ENCODE peak calls at places on chromosomes 2 and 18, in seven cellular contexts. One of them, this sample, is unnamed.

GRCh38 chr2:172921538-172922236 is 154.0 kb upstream of the MAP3K20 start:
- DNase-seq in right lobe of liver: no peak
- DNase-seq in body of pancreas: no peak
- DNase-seq in brain microvascular endothelial cell: peak; percentile 45
- DNase-seq in prostate gland: no peak
- DNase-seq in heart right ventricle: no peak
- DNase-seq in fibroblast of lung: peak; percentile 78
- DNase-seq in this sample: no peak

GRCh38 chr2:69779258-69779989 is 37.5 kb downstream of the ANXA4 start:
- DNase-seq in right lobe of liver: no peak
- DNase-seq in body of pancreas: no peak
- DNase-seq in brain microvascular endothelial cell: peak; percentile 29
- DNase-seq in prostate gland: no peak
- DNase-seq in heart right ventricle: no peak
- DNase-seq in fibroblast of lung: peak; percentile 64
- DNase-seq in this sample: no peak

GRCh38 chr2:43474273-43474672 is 121.6 kb downstream of the THADA start:
- DNase-seq in right lobe of liver: no peak
- DNase-seq in body of pancreas: no peak
- DNase-seq in brain microvascular endothelial cell: no peak
- DNase-seq in prostate gland: no peak
- DNase-seq in heart right ventricle: no peak
- DNase-seq in fibroblast of lung: no peak
- DNase-seq in this sample: no peak

GRCh38 chr2:240836781-240837467 is 16.9 kb upstream of the KIF1A start:
- DNase-seq in right lobe of liver: no peak
- DNase-seq in body of pancreas: peak; percentile 35
- DNase-seq in brain microvascular endothelial cell: no peak
- DNase-seq in prostate gland: no peak
- DNase-seq in heart right ventricle: peak; percentile 68
- DNase-seq in fibroblast of lung: peak; percentile 78
- DNase-seq in this sample: no peak

GRCh38 chr2:99448556-99448955 is 41.3 kb downstream of the REV1 start:
- DNase-seq in right lobe of liver: no peak
- DNase-seq in body of pancreas: no peak
- DNase-seq in brain microvascular endothelial cell: peak; percentile 14
- DNase-seq in prostate gland: no peak
- DNase-seq in heart right ventricle: no peak
- DNase-seq in fibroblast of lung: peak; percentile 77
- DNase-seq in this sample: no peak

GRCh38 chr2:233244818-233245217 is 6.7 kb upstream of the ATG16L1 start:
- DNase-seq in right lobe of liver: no peak
- DNase-seq in body of pancreas: no peak
- DNase-seq in brain microvascular endothelial cell: peak; percentile 20
- DNase-seq in prostate gland: no peak
- DNase-seq in heart right ventricle: no peak
- DNase-seq in fibroblast of lung: peak; percentile 25
- DNase-seq in this sample: no peak

GRCh38 chr2:80073134-80073561 is 231.4 kb downstream of the LRRTM1 start:
- DNase-seq in right lobe of liver: no peak
- DNase-seq in body of pancreas: peak; percentile 48
- DNase-seq in brain microvascular endothelial cell: peak; percentile 23
- DNase-seq in prostate gland: peak; percentile 5
- DNase-seq in heart right ventricle: no peak
- DNase-seq in fibroblast of lung: peak; percentile 42
- DNase-seq in this sample: no peak

GRCh38 chr2:20618468-20618885 is 32.4 kb downstream of the HS1BP3 start:
- DNase-seq in right lobe of liver: no peak
- DNase-seq in body of pancreas: no peak
- DNase-seq in brain microvascular endothelial cell: no peak
- DNase-seq in prostate gland: no peak
- DNase-seq in heart right ventricle: no peak
- DNase-seq in fibroblast of lung: no peak
- DNase-seq in this sample: peak; percentile 79

GRCh38 chr2:240600451-240600961 is 14.0 kb downstream of the CAPN10 start:
- DNase-seq in right lobe of liver: peak; percentile 45
- DNase-seq in body of pancreas: no peak
- DNase-seq in brain microvascular endothelial cell: no peak
- DNase-seq in prostate gland: no peak
- DNase-seq in heart right ventricle: peak; percentile 3
- DNase-seq in fibroblast of lung: no peak
- DNase-seq in this sample: peak; percentile 58

GRCh38 chr18:62496262-62496661 is 26.6 kb upstream of the ZCCHC2 start:
- DNase-seq in right lobe of liver: no peak
- DNase-seq in body of pancreas: no peak
- DNase-seq in brain microvascular endothelial cell: no peak
- DNase-seq in prostate gland: no peak
- DNase-seq in heart right ventricle: no peak
- DNase-seq in fibroblast of lung: no peak
- DNase-seq in this sample: no peak

GRCh38 chr2:235170536-235171510 is 219.0 kb downstream of the SH3BP4 start:
- DNase-seq in right lobe of liver: no peak
- DNase-seq in body of pancreas: peak; percentile 23
- DNase-seq in brain microvascular endothelial cell: peak; percentile 77
- DNase-seq in prostate gland: no peak
- DNase-seq in heart right ventricle: no peak
- DNase-seq in fibroblast of lung: peak; percentile 54
- DNase-seq in this sample: no peak

GRCh38 chr18:10453885-10454772 is at the start of gene APCDD1:
- DNase-seq in right lobe of liver: no peak
- DNase-seq in body of pancreas: peak; percentile 63
- DNase-seq in brain microvascular endothelial cell: no peak
- DNase-seq in prostate gland: peak; percentile 70
- DNase-seq in heart right ventricle: peak; percentile 80
- DNase-seq in fibroblast of lung: peak; percentile 24
- DNase-seq in this sample: peak; percentile 88

GRCh38 chr18:2914844-2915243 is 68.0 kb downstream of the EMILIN2 start:
- DNase-seq in right lobe of liver: no peak
- DNase-seq in body of pancreas: no peak
- DNase-seq in brain microvascular endothelial cell: no peak
- DNase-seq in prostate gland: no peak
- DNase-seq in heart right ventricle: no peak
- DNase-seq in fibroblast of lung: no peak
- DNase-seq in this sample: no peak

GRCh38 chr2:81266106-81266505 is 961.6 kb upstream of the LRRTM1 start:
- DNase-seq in right lobe of liver: no peak
- DNase-seq in body of pancreas: no peak
- DNase-seq in brain microvascular endothelial cell: no peak
- DNase-seq in prostate gland: no peak
- DNase-seq in heart right ventricle: no peak
- DNase-seq in fibroblast of lung: no peak
- DNase-seq in this sample: no peak

GRCh38 chr2:64876137-64876647 is 113.0 kb upstream of the SLC1A4 start:
- DNase-seq in right lobe of liver: no peak
- DNase-seq in body of pancreas: no peak
- DNase-seq in brain microvascular endothelial cell: peak; percentile 50
- DNase-seq in prostate gland: no peak
- DNase-seq in heart right ventricle: no peak
- DNase-seq in fibroblast of lung: peak; percentile 90
- DNase-seq in this sample: no peak

GRCh38 chr18:23838233-23838632 is 149.0 kb downstream of the LAMA3 start:
- DNase-seq in right lobe of liver: no peak
- DNase-seq in body of pancreas: no peak
- DNase-seq in brain microvascular endothelial cell: no peak
- DNase-seq in prostate gland: no peak
- DNase-seq in heart right ventricle: no peak
- DNase-seq in fibroblast of lung: no peak
- DNase-seq in this sample: no peak

GRCh38 chr18:76988827-76989646 is 143.5 kb downstream of the MBP start:
- DNase-seq in right lobe of liver: peak; percentile 32
- DNase-seq in body of pancreas: no peak
- DNase-seq in brain microvascular endothelial cell: no peak
- DNase-seq in prostate gland: no peak
- DNase-seq in heart right ventricle: no peak
- DNase-seq in fibroblast of lung: no peak
- DNase-seq in this sample: no peak

GRCh38 chr2:181848356-181848876 is 43.1 kb upstream of the ITPRID2 start:
- DNase-seq in right lobe of liver: no peak
- DNase-seq in body of pancreas: no peak
- DNase-seq in brain microvascular endothelial cell: no peak
- DNase-seq in prostate gland: no peak
- DNase-seq in heart right ventricle: no peak
- DNase-seq in fibroblast of lung: peak; percentile 42
- DNase-seq in this sample: no peak

GRCh38 chr2:232235206-232235605 is 143.3 kb upstream of the ALPP start:
- DNase-seq in right lobe of liver: no peak
- DNase-seq in body of pancreas: no peak
- DNase-seq in brain microvascular endothelial cell: no peak
- DNase-seq in prostate gland: no peak
- DNase-seq in heart right ventricle: no peak
- DNase-seq in fibroblast of lung: no peak
- DNase-seq in this sample: no peak

GRCh38 chr2:208872591-208872990 is 466.0 kb downstream of the PTH2R start:
- DNase-seq in right lobe of liver: no peak
- DNase-seq in body of pancreas: no peak
- DNase-seq in brain microvascular endothelial cell: no peak
- DNase-seq in prostate gland: no peak
- DNase-seq in heart right ventricle: no peak
- DNase-seq in fibroblast of lung: no peak
- DNase-seq in this sample: no peak

GRCh38 chr18:60019463-60019840 is 119.7 kb downstream of the PMAIP1 start:
- DNase-seq in right lobe of liver: no peak
- DNase-seq in body of pancreas: no peak
- DNase-seq in brain microvascular endothelial cell: peak; percentile 84
- DNase-seq in prostate gland: no peak
- DNase-seq in heart right ventricle: no peak
- DNase-seq in fibroblast of lung: peak; percentile 97
- DNase-seq in this sample: no peak

GRCh38 chr2:25966531-25967265 is 15.6 kb downstream of the KIF3C start:
- DNase-seq in right lobe of liver: no peak
- DNase-seq in body of pancreas: no peak
- DNase-seq in brain microvascular endothelial cell: no peak
- DNase-seq in prostate gland: peak; percentile 68
- DNase-seq in heart right ventricle: no peak
- DNase-seq in fibroblast of lung: no peak
- DNase-seq in this sample: no peak

GRCh38 chr2:143230506-143231256 is 101.5 kb downstream of the ARHGAP15 start:
- DNase-seq in right lobe of liver: no peak
- DNase-seq in body of pancreas: no peak
- DNase-seq in brain microvascular endothelial cell: no peak
- DNase-seq in prostate gland: no peak
- DNase-seq in heart right ventricle: no peak
- DNase-seq in fibroblast of lung: peak; percentile 78
- DNase-seq in this sample: no peak
- TF ChIP-seq CTCF in right lobe of liver: no peak
- TF ChIP-seq CTCF in body of pancreas: no peak
- TF ChIP-seq CTCF in brain microvascular endothelial cell: peak; percentile 14
- TF ChIP-seq CTCF in prostate gland: no peak
- TF ChIP-seq CTCF in heart right ventricle: no peak
- TF ChIP-seq CTCF in fibroblast of lung: peak; percentile 29
- TF ChIP-seq CTCF in this sample: no peak

GRCh38 chr2:27640722-27641245 is 11.9 kb downstream of the GPN1 start:
- DNase-seq in right lobe of liver: no peak
- DNase-seq in body of pancreas: no peak
- DNase-seq in brain microvascular endothelial cell: peak; percentile 18
- DNase-seq in prostate gland: no peak
- DNase-seq in heart right ventricle: no peak
- DNase-seq in fibroblast of lung: peak; percentile 42
- DNase-seq in this sample: no peak

GRCh38 chr2:27638023-27638637 is 9.3 kb downstream of the GPN1 start:
- DNase-seq in right lobe of liver: no peak
- DNase-seq in body of pancreas: no peak
- DNase-seq in brain microvascular endothelial cell: peak; percentile 27
- DNase-seq in prostate gland: no peak
- DNase-seq in heart right ventricle: no peak
- DNase-seq in fibroblast of lung: peak; percentile 97
- DNase-seq in this sample: no peak

GRCh38 chr2:27636766-27637165 is 7.9 kb downstream of the GPN1 start:
- DNase-seq in right lobe of liver: no peak
- DNase-seq in body of pancreas: no peak
- DNase-seq in brain microvascular endothelial cell: no peak
- DNase-seq in prostate gland: no peak
- DNase-seq in heart right ventricle: no peak
- DNase-seq in fibroblast of lung: no peak
- DNase-seq in this sample: no peak

DNA sequence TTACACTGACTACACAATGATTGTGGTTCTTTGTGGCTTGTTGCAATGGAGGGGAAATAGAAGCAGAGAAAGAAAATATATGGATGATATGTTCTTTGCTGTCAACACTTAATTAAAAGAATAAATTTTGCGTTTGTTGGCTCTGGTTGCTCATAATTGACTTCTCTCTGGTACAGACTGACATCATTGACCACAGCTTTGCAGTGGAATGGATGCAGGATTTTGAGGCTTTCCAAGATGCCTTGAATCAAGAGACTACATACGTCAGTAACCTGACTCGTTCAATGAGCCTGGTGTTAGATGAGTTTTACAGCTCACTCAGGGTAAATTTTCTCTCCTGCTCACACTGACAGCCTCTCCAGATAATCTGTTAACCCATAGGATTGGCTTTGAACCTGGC is 9.9 kb downstream of the GPN1 start:
- DNase-seq in right lobe of liver: no peak
- DNase-seq in body of pancreas: no peak
- DNase-seq in brain microvascular endothelial cell: peak; percentile 68
- DNase-seq in prostate gland: no peak
- DNase-seq in heart right ventricle: no peak
- DNase-seq in fibroblast of lung: peak; percentile 95
- DNase-seq in this sample: no peak
- H3K36me3 ChIP-seq in right lobe of liver: peaks cover 86% of the 10 kb centered on the region
- H3K36me3 ChIP-seq in body of pancreas: peaks cover 42% of the 10 kb centered on the region
- H3K36me3 ChIP-seq in brain microvascular endothelial cell: peaks cover 54% of the 10 kb centered on the region
- H3K36me3 ChIP-seq in prostate gland: peaks cover 15% of the 10 kb centered on the region
- H3K36me3 ChIP-seq in heart right ventricle: peaks cover 5% of the 10 kb centered on the region
- H3K36me3 ChIP-seq in fibroblast of lung: peaks cover 6% of the 10 kb centered on the region
- H3K36me3 ChIP-seq in this sample: peaks cover 95% of the 10 kb centered on the region

GRCh38 chr2:138428710-138429440 is 72.7 kb upstream of the SPOPL start:
- DNase-seq in right lobe of liver: no peak
- DNase-seq in body of pancreas: no peak
- DNase-seq in brain microvascular endothelial cell: no peak
- DNase-seq in prostate gland: no peak
- DNase-seq in heart right ventricle: no peak
- DNase-seq in fibroblast of lung: no peak
- DNase-seq in this sample: no peak

GRCh38 chr2:138435701-138436100 is 65.9 kb upstream of the SPOPL start:
- DNase-seq in right lobe of liver: no peak
- DNase-seq in body of pancreas: no peak
- DNase-seq in brain microvascular endothelial cell: no peak
- DNase-seq in prostate gland: no peak
- DNase-seq in heart right ventricle: no peak
- DNase-seq in fibroblast of lung: no peak
- DNase-seq in this sample: no peak

GRCh38 chr2:138432971-138433370 is 68.6 kb upstream of the SPOPL start:
- DNase-seq in right lobe of liver: no peak
- DNase-seq in body of pancreas: no peak
- DNase-seq in brain microvascular endothelial cell: peak; percentile 49
- DNase-seq in prostate gland: no peak
- DNase-seq in heart right ventricle: no peak
- DNase-seq in fibroblast of lung: peak; percentile 51
- DNase-seq in this sample: no peak

GRCh38 chr2:138430181-138430580 is 71.4 kb upstream of the SPOPL start:
- DNase-seq in right lobe of liver: no peak
- DNase-seq in body of pancreas: no peak
- DNase-seq in brain microvascular endothelial cell: no peak
- DNase-seq in prostate gland: no peak
- DNase-seq in heart right ventricle: no peak
- DNase-seq in fibroblast of lung: no peak
- DNase-seq in this sample: no peak

GRCh38 chr2:138433995-138434991 is 67.3 kb upstream of the SPOPL start:
- DNase-seq in right lobe of liver: no peak
- DNase-seq in body of pancreas: no peak
- DNase-seq in brain microvascular endothelial cell: no peak
- DNase-seq in prostate gland: peak; percentile 7
- DNase-seq in heart right ventricle: no peak
- DNase-seq in fibroblast of lung: no peak
- DNase-seq in this sample: no peak
- TF ChIP-seq CTCF in right lobe of liver: no peak
- TF ChIP-seq CTCF in body of pancreas: no peak
- TF ChIP-seq CTCF in brain microvascular endothelial cell: no peak
- TF ChIP-seq CTCF in prostate gland: no peak
- TF ChIP-seq CTCF in heart right ventricle: no peak
- TF ChIP-seq CTCF in fibroblast of lung: no peak
- TF ChIP-seq CTCF in this sample: no peak

GRCh38 chr2:121735520-121736074 is 1.1 kb downstream of the NIFK start:
- DNase-seq in right lobe of liver: no peak
- DNase-seq in body of pancreas: no peak
- DNase-seq in brain microvascular endothelial cell: no peak
- DNase-seq in prostate gland: no peak
- DNase-seq in heart right ventricle: no peak
- DNase-seq in fibroblast of lung: no peak
- DNase-seq in this sample: no peak
- H3K36me3 ChIP-seq in right lobe of liver: peaks cover 37% of the 10 kb centered on the region
- H3K36me3 ChIP-seq in body of pancreas: peaks cover 6% of the 10 kb centered on the region
- H3K36me3 ChIP-seq in brain microvascular endothelial cell: peaks cover 35% of the 10 kb centered on the region
- H3K36me3 ChIP-seq in prostate gland: peaks cover 12% of the 10 kb centered on the region
- H3K36me3 ChIP-seq in heart right ventricle: no peaks in the 10 kb centered on the region
- H3K36me3 ChIP-seq in fibroblast of lung: peaks cover 6% of the 10 kb centered on the region
- H3K36me3 ChIP-seq in this sample: peaks cover 46% of the 10 kb centered on the region

This sample was measured in upper lobe of right lung.